ENCODE peak calls at places on chromosomes 13 and 19, in six cellular contexts. P is adipocyte, D is NCI-H446, A is HFFc6, M is lower leg skin, Q is heart left ventricle. O is an unnamed sample.
A peak's percentile ranks its signal among the peaks of the same experiment; 100 is the strongest.

GRCh38 chr13:113078895-113079720 is 26.5 kb upstream of the F7 start:
- DNase-seq in P (no peak), D (no peak), A (no peak), M (no peak), Q (no peak), O (peak; percentile 52)

GRCh38 chr13:113410472-113411201 is 42.7 kb downstream of the ADPRHL1 start:
- DNase-seq in P (peak; percentile 82), D (no peak), A (peak; percentile 92), M (no peak), Q (peak; percentile 18), O (no peak)

GRCh38 chr13:52411629-52412028 is 5.7 kb upstream of the THSD1 start:
- DNase-seq in P (peak; percentile 61), D (no peak), A (peak; percentile 31), M (no peak), Q (no peak), O (no peak)

GRCh38 chr13:74329978-74330377 is 195.8 kb upstream of the KLF12 start:
- DNase-seq in P (peak; percentile 0), D (no peak), A (no peak), M (no peak), Q (no peak), O (no peak)

GRCh38 chr13:112153364-112153763 is 86.4 kb downstream of the SOX1 start:
- DNase-seq in P (no peak), D (no peak), A (no peak), M (no peak), Q (no peak), O (no peak)

GRCh38 chr19:6674868-6675305 is 4.9 kb upstream of the TNFSF14 start:
- DNase-seq in P (peak; percentile 82), D (no peak), A (peak; percentile 47), M (peak; percentile 47), Q (peak; percentile 51), O (no peak)

GRCh38 chr13:110923777-110924638 is 9.1 kb upstream of the ANKRD10 start:
- DNase-seq in P (no peak), D (no peak), A (no peak), M (no peak), Q (no peak), O (no peak)

GRCh38 chr19:1000095-1000494 is at the start of gene GRIN3B:
- DNase-seq in P (peak; percentile 87), D (no peak), A (peak; percentile 28), M (no peak), Q (peak; percentile 57), O (no peak)

GRCh38 chr13:48580185-48580803 is 47.4 kb upstream of the RCBTB2 start:
- DNase-seq in P (peak; percentile 89), D (peak; percentile 7), A (peak; percentile 43), M (peak; percentile 86), Q (peak; percentile 77), O (peak; percentile 4)

GRCh38 chr13:37617162-37617561 is 18.6 kb upstream of the POSTN start:
- DNase-seq in P (peak; percentile 62), D (no peak), A (peak; percentile 79), M (no peak), Q (no peak), O (no peak)

GRCh38 chr13:90455861-90456260 is 891.6 kb upstream of the MIR17HG start:
- DNase-seq in P (no peak), D (no peak), A (peak; percentile 20), M (no peak), Q (no peak), O (no peak)

GRCh38 chr19:6947745-6948144 is 60.4 kb downstream of the ADGRE1 start:
- DNase-seq in P (peak; percentile 3), D (no peak), A (peak; percentile 21), M (no peak), Q (no peak), O (no peak)

GRCh38 chr13:73171926-73172325 is 113.1 kb downstream of the KLF5 start:
- DNase-seq in P (peak; percentile 33), D (no peak), A (peak; percentile 23), M (no peak), Q (no peak), O (no peak)

GRCh38 chr19:47697863-47698609 is 15.2 kb upstream of the EHD2 start:
- DNase-seq in P (peak; percentile 92), D (peak; percentile 66), A (peak; percentile 66), M (peak; percentile 59), Q (peak; percentile 74), O (peak; percentile 77)

GRCh38 chr19:30046522-30046921 is 104.5 kb downstream of the URI1 start:
- DNase-seq in P (no peak), D (no peak), A (no peak), M (no peak), Q (no peak), O (no peak)

GRCh38 chr19:16566161-16566560 is 6.1 kb downstream of the SLC35E1 start:
- DNase-seq in P (no peak), D (no peak), A (no peak), M (peak; percentile 49), Q (no peak), O (no peak)

GRCh38 chr19:2213799-2214198 is 22.3 kb downstream of the PLEKHJ1 start:
- DNase-seq in P (no peak), D (no peak), A (no peak), M (peak; percentile 33), Q (no peak), O (peak; percentile 31)

GRCh38 chr13:106752584-106753202 is 184.8 kb upstream of the ARGLU1 start:
- DNase-seq in P (no peak), D (no peak), A (no peak), M (no peak), Q (no peak), O (no peak)

GRCh38 chr19:32201661-32202060 is 143.7 kb upstream of the ZNF507 start:
- DNase-seq in P (no peak), D (no peak), A (no peak), M (no peak), Q (no peak), O (no peak)

GRCh38 chr13:36536546-36536945 is 104.3 kb downstream of the CCNA1 start:
- DNase-seq in P (no peak), D (no peak), A (no peak), M (no peak), Q (no peak), O (no peak)

GRCh38 chr13:87089391-87089790 is 581.8 kb upstream of the SLITRK5 start:
- DNase-seq in P (no peak), D (no peak), A (no peak), M (no peak), Q (no peak), O (no peak)

GRCh38 chr13:41428155-41428554 is 29.2 kb upstream of the RGCC start:
- DNase-seq in P (peak; percentile 9), D (no peak), A (no peak), M (no peak), Q (no peak), O (no peak)

GRCh38 chr19:18424890-18425514 is 5.8 kb downstream of the SSBP4 start:
- DNase-seq in P (no peak), D (no peak), A (no peak), M (no peak), Q (no peak), O (no peak)

GRCh38 chr19:45591638-45592005 is 7.0 kb upstream of the OPA3 start:
- DNase-seq in P (no peak), D (no peak), A (no peak), M (no peak), Q (no peak), O (no peak)

GRCh38 chr13:37956536-37956935 is 87.0 kb upstream of the TRPC4 start:
- DNase-seq in P (no peak), D (no peak), A (no peak), M (no peak), Q (no peak), O (no peak)

GRCh38 chr13:20331949-20332348 is 99.8 kb upstream of the GJB6 start:
- DNase-seq in P (no peak), D (no peak), A (no peak), M (no peak), Q (no peak), O (no peak)

GRCh38 chr19:51743405-51743804 is 8.3 kb downstream of the FPR1 start:
- DNase-seq in P (no peak), D (no peak), A (no peak), M (no peak), Q (no peak), O (no peak)

GRCh38 chr19:46901701-46902401 is 41.1 kb downstream of the ARHGAP35 start:
- DNase-seq in P (no peak), D (no peak), A (no peak), M (no peak), Q (no peak), O (no peak)

GRCh38 chr13:29402168-29402621 is 193.3 kb downstream of the SLC7A1 start:
- DNase-seq in P (no peak), D (no peak), A (no peak), M (no peak), Q (no peak), O (no peak)

GRCh38 chr13:46964789-46965527 is 68.1 kb upstream of the HTR2A start:
- DNase-seq in P (peak; percentile 17), D (no peak), A (peak; percentile 41), M (peak; percentile 73), Q (no peak), O (no peak)

GRCh38 chr19:11574689-11575088 is 2.8 kb downstream of the ACP5 start:
- DNase-seq in P (no peak), D (no peak), A (no peak), M (no peak), Q (no peak), O (no peak)

GRCh38 chr19:6768236-6768785 is 1.1 kb upstream of the SH2D3A start:
- DNase-seq in P (no peak), D (no peak), A (no peak), M (no peak), Q (no peak), O (no peak)

O was measured in occipital lobe.